ENCODE peak calls at places on chromosomes 4 and X, in six cellular contexts. S, P, F, U, Y and V are unnamed samples.

GRCh38 chr4:40003986-40004385 is 26.3 kb upstream of the PDS5A start:
- DNase-seq in Y (no peak), F (no peak), P (peak; percentile 84), U (no peak), S (no peak), V (no peak)

GRCh38 chr4:21451032-21451431 is 497.5 kb downstream of the KCNIP4 start:
- DNase-seq in Y (no peak), U (no peak), F (no peak), P (no peak), S (no peak), V (no peak)

GRCh38 chr4:38821739-38822138 is 17.1 kb upstream of the TLR1 start:
- DNase-seq in F (no peak), U (no peak), P (no peak), S (no peak), Y (no peak), V (no peak)

GRCh38 chrX:133302775-133303445 is 84.8 kb upstream of the TFDP3 start:
- DNase-seq in U (no peak), Y (no peak), F (no peak), S (no peak), P (no peak), V (no peak)

GRCh38 chr4:87521757-87522374 is 7.3 kb downstream of the SPARCL1 start:
- DNase-seq in P (no peak), F (no peak), Y (no peak), U (peak; percentile 19), S (no peak), V (no peak)

GRCh38 chr4:188408244-188409067 is 269.2 kb downstream of the TRIML1 start:
- DNase-seq in U (no peak), Y (no peak), P (no peak), F (no peak), S (no peak), V (no peak)

GRCh38 chr4:20430555-20430954 is 178.8 kb downstream of the SLIT2 start:
- DNase-seq in F (no peak), Y (no peak), S (no peak), P (no peak), U (no peak), V (no peak)

GRCh38 chrX:3461824-3462508 is 115.5 kb upstream of the MXRA5 start:
- DNase-seq in Y (no peak), P (no peak), F (no peak), U (no peak), S (no peak), V (no peak)

GRCh38 chr4:148978301-148978700 is 536.1 kb upstream of the NR3C2 start:
- DNase-seq in Y (no peak), U (no peak), S (no peak), P (no peak), F (no peak), V (no peak)

GRCh38 chr4:25559508-25559907 is 96.1 kb upstream of the SLC34A2 start:
- DNase-seq in S (no peak), U (no peak), Y (no peak), F (no peak), P (no peak), V (no peak)

GRCh38 chr4:39635023-39635422 is 3.6 kb downstream of the SMIM14 start:
- DNase-seq in F (no peak), S (no peak), Y (no peak), U (no peak), P (no peak), V (no peak)

GRCh38 chr4:109877400-109877799 is 29.5 kb downstream of the LRIT3 start:
- DNase-seq in S (no peak), Y (no peak), F (no peak), P (no peak), U (no peak), V (no peak)

GRCh38 chr4:186693159-186693815 is 30.4 kb downstream of the FAT1 start:
- DNase-seq in P (no peak), Y (peak; percentile 50), U (peak; percentile 33), F (no peak), S (no peak), V (peak; percentile 48)

GRCh38 chr4:110157580-110157979 is 40.8 kb downstream of the ELOVL6 start:
- DNase-seq in P (no peak), Y (no peak), F (no peak), S (no peak), U (no peak), V (no peak)

GRCh38 chrX:10158279-10158939 is 1.6 kb downstream of the CLCN4 start:
- DNase-seq in U (no peak), F (no peak), Y (no peak), P (no peak), S (peak; percentile 28), V (no peak)

GRCh38 chr4:110449947-110450346 is 26.0 kb upstream of the ENPEP start:
- DNase-seq in U (no peak), P (no peak), S (no peak), Y (no peak), F (no peak), V (no peak)

GRCh38 chr4:187865914-187866313 is 129.7 kb upstream of the ZFP42 start:
- DNase-seq in S (no peak), P (no peak), Y (no peak), F (no peak), U (peak; percentile 8), V (no peak)

GRCh38 chr4:139595989-139596679 is 40.1 kb upstream of the SETD7 start:
- DNase-seq in S (no peak), P (no peak), F (no peak), U (no peak), Y (no peak), V (no peak)

GRCh38 chr4:69639542-69639941 is at the start of gene UGT2A2:
- DNase-seq in S (no peak), Y (no peak), U (no peak), P (no peak), F (no peak), V (no peak)

GRCh38 chr4:173477016-173477415 is 53.0 kb downstream of the HAND2 start:
- DNase-seq in F (no peak), P (no peak), U (no peak), Y (no peak), S (no peak), V (no peak)

GRCh38 chrX:30941898-30942297 is 52.8 kb upstream of the TAB3 start:
- DNase-seq in F (no peak), Y (no peak), S (no peak), U (no peak), P (no peak), V (no peak)
- TF ChIP-seq CTCF in F (no peak), Y (no peak), S (no peak), U (no peak), P (no peak), V (no peak)

GRCh38 chr4:90415116-90415515 is 287.9 kb downstream of the CCSER1 start:
- DNase-seq in P (no peak), F (no peak), U (no peak), Y (no peak), S (no peak), V (no peak)

GRCh38 chr4:90419124-90419711 is 292.0 kb downstream of the CCSER1 start:
- DNase-seq in F (no peak), P (no peak), Y (no peak), U (peak; percentile 3), S (no peak), V (no peak)
- TF ChIP-seq CTCF in F (no peak), P (no peak), Y (no peak), U (peak; percentile 11), S (no peak), V (no peak)

DNA sequence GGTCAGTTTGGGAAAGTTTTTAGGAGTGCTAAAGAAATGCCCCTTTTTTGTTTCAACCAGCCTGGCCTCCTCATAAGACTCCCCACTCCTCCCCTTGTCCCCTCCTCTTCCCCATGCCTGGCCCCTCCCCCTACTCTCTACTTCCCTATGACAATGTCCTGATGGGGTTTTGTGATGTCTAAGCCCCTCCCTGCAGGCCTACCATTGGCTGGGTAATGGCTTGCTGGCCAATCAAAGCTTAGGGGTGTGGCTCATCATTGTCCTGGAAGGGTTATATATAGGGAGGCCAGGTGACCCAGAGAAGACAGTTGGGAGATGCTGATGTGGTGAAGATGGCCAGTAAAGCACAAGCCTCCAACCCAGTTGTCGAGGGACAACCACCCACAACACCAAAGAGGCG is 48.2 kb upstream of the PASD1 start:
- DNase-seq in Y (no peak), S (no peak), P (no peak), U (no peak), F (no peak), V (no peak)
- TF ChIP-seq CTCF in Y (no peak), S (no peak), P (no peak), U (no peak), F (no peak), V (no peak)

GRCh38 chrX:74536142-74537010 is 78.0 kb downstream of the RLIM start:
- DNase-seq in S (peak; percentile 77), Y (peak; percentile 43), P (no peak), F (peak; percentile 18), U (no peak), V (peak; percentile 57)
- TF ChIP-seq CTCF in S (no peak), Y (peak; percentile 58), P (no peak), F (no peak), U (no peak), V (no peak)

GRCh38 chrX:155179343-155179997 is 36.8 kb upstream of the VBP1 start:
- DNase-seq in U (no peak), Y (no peak), S (no peak), F (no peak), P (no peak), V (no peak)
- TF ChIP-seq CTCF in U (peak; percentile 31), Y (no peak), S (no peak), F (no peak), P (no peak), V (no peak)

GRCh38 chrX:39674771-39675553 is 422.8 kb downstream of the BCOR start:
- DNase-seq in P (no peak), F (no peak), U (no peak), S (no peak), Y (no peak), V (no peak)
- TF ChIP-seq CTCF in P (no peak), F (no peak), U (no peak), S (no peak), Y (no peak), V (no peak)

DNA sequence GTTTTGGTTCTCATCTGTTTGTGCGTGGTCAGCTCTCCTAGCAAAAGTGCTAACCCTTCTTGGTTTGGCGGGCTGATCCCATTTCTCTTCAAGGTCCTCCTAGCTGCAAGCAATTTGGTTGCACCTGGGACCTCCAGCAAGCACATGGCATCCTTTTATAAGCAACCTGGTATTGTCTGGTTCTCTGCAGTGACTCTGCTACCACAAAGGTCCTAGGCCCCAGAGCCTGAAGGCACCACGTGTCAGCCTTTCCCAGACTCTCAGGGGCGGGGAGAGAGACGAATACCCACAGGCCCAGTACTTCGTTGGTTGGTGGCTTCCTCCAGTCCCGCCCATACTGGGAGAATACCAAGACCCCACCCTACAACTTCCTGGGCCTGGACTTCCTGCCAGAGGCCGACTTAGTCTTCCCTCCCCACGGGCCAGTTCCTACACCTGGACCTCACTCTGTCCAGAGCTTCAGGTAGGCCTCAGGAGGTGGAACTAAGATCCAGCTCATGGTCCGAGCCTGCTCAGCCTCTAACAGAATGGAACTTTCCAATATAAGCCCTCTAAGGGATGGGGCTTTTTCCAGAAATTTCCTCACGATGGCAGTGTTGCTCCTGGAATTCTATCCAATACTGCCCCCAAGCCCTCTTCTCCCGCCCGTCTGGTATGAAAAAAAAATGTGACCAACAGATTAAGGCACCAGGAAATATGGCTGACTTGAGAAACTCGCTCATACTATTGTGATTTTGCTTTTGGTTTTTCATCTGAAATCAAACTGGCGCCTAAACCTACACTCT is 192.5 kb upstream of the STK26 start:
- DNase-seq in F (no peak), S (peak; percentile 76), P (peak; percentile 91), U (peak; percentile 85), Y (no peak), V (peak; percentile 51)
- TF ChIP-seq CTCF in F (peak; percentile 17), S (no peak), P (peak; percentile 5), U (peak; percentile 44), Y (peak; percentile 54), V (no peak)